ENCODE peak calls at places on chromosome 14, in nine cellular contexts. H, G, U, B, Y, Z, P, M and X are unnamed samples.
A peak's percentile ranks its signal among the peaks of the same experiment; 100 is the strongest.

GRCh38 chr14:101033006-101033405 is 129.5 kb upstream of the RTL1 start:
- DNase-seq in H (peak; percentile 57), G (no peak), U (no peak), B (no peak), Y (peak; percentile 7), Z (no peak), P (no peak), M (no peak), X (no peak)

GRCh38 chr14:52413729-52414453 is 99.8 kb downstream of the PTGER2 start:
- DNase-seq in H (no peak), G (no peak), U (no peak), B (peak; percentile 91), Y (no peak), Z (peak; percentile 55), P (no peak), M (no peak), X (no peak)

GRCh38 chr14:70013269-70013873 is 134.2 kb downstream of the SMOC1 start:
- DNase-seq in H (no peak), G (peak; percentile 63), U (no peak), B (peak; percentile 43), Y (no peak), Z (no peak), P (no peak), M (no peak), X (peak; percentile 75)

GRCh38 chr14:51248041-51248987 is 8.3 kb downstream of the TMX1 start:
- DNase-seq in H (no peak), G (no peak), U (no peak), B (no peak), Y (no peak), Z (no peak), P (no peak), M (no peak), X (no peak)

GRCh38 chr14:93103392-93104080 is 12.2 kb downstream of the ITPK1 start:
- DNase-seq in H (no peak), G (no peak), U (no peak), B (no peak), Y (peak; percentile 62), Z (peak; percentile 8), P (peak; percentile 37), M (no peak), X (peak; percentile 74)

GRCh38 chr14:91095178-91095577 is 18.7 kb upstream of the DGLUCY start:
- DNase-seq in H (no peak), G (no peak), U (no peak), B (no peak), Y (no peak), Z (no peak), P (no peak), M (no peak), X (no peak)

GRCh38 chr14:50714452-50715073 is 46.5 kb upstream of the SAV1 start:
- DNase-seq in H (no peak), G (no peak), U (peak; percentile 35), B (peak; percentile 61), Y (no peak), Z (peak; percentile 74), P (no peak), M (no peak), X (peak; percentile 26)

GRCh38 chr14:99730876-99731351 is 46.8 kb downstream of the CYP46A1 start:
- DNase-seq in H (no peak), G (no peak), U (no peak), B (no peak), Y (no peak), Z (no peak), P (no peak), M (peak; percentile 12), X (no peak)

GRCh38 chr14:78424311-78424710 is 254.1 kb downstream of the NRXN3 start:
- DNase-seq in H (no peak), G (no peak), U (no peak), B (no peak), Y (no peak), Z (no peak), P (no peak), M (no peak), X (no peak)

GRCh38 chr14:80621701-80622100 is 319.8 kb downstream of the CEP128 start:
- DNase-seq in H (no peak), G (no peak), U (peak; percentile 77), B (peak; percentile 87), Y (no peak), Z (peak; percentile 24), P (no peak), M (no peak), X (peak; percentile 84)

GRCh38 chr14:79197516-79197915 is 1013.8 kb downstream of the DIO2 start:
- DNase-seq in H (no peak), G (no peak), U (no peak), B (no peak), Y (no peak), Z (no peak), P (no peak), M (no peak), X (no peak)

GRCh38 chr14:59333668-59334067 is 131.5 kb downstream of the GPR135 start:
- DNase-seq in H (no peak), G (no peak), U (peak; percentile 27), B (peak; percentile 93), Y (no peak), Z (peak; percentile 96), P (no peak), M (no peak), X (peak; percentile 88)

GRCh38 chr14:90518941-90519256 is 122.1 kb downstream of the CALM1 start:
- DNase-seq in H (no peak), G (no peak), U (no peak), B (peak; percentile 28), Y (no peak), Z (no peak), P (no peak), M (no peak), X (peak; percentile 72)

GRCh38 chr14:27605298-27605697 is 1007.5 kb upstream of the NOVA1 start:
- DNase-seq in H (no peak), G (no peak), U (no peak), B (no peak), Y (no peak), Z (no peak), P (no peak), M (no peak), X (no peak)

DNA sequence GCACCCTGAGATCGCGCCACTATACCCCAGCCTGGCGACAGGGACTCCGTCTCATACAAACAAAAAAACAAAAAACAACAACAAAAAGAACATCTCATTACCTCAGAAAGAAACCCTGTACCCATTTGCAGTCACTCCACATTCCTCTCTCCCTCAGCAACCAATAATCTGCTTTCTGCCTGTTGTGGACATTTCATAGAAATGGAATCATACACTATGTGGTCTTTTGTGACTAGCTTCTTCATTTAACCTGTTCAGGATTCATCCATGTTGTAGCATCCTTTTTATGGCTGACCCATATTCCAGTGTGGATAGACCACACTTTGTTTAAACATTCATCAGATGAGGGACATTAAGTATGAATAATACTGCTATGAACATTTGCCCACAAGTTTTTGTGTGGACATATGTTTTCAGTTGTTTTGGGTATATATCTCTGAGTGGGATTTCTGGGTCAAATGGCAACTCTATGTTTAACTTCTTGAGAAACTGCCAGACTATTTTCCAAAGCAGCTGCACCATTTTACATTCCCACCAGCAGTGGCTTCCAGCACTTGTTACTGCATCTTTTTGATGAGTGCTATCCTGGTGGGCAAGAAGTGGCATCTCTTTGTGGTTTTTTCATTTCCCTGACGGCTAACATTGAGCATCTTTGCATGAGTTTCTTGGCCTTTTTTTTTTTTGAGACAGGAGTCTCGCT is 5.9 kb upstream of the RCOR1 start:
- DNase-seq in H (no peak), G (no peak), U (peak; percentile 31), B (peak; percentile 64), Y (no peak), Z (peak; percentile 48), P (no peak), M (no peak), X (no peak)
- TF ChIP-seq CTCF in H (no peak), G (no peak), U (peak; percentile 12), B (no peak), Y (no peak), Z (no peak), P (no peak), M (no peak), X (no peak)

GRCh38 chr14:94356379-94357056 is 31.9 kb downstream of the SERPINA1 start:
- DNase-seq in H (no peak), G (no peak), U (no peak), B (no peak), Y (no peak), Z (no peak), P (no peak), M (no peak), X (no peak)

GRCh38 chr14:94360945-94361565 is 27.3 kb downstream of the SERPINA1 start:
- DNase-seq in H (no peak), G (no peak), U (no peak), B (no peak), Y (no peak), Z (no peak), P (no peak), M (no peak), X (no peak)

GRCh38 chr14:94357166-94357565 is 31.2 kb downstream of the SERPINA1 start:
- DNase-seq in H (no peak), G (no peak), U (no peak), B (no peak), Y (no peak), Z (no peak), P (no peak), M (no peak), X (no peak)

GRCh38 chr14:94354638-94355185 is 31.6 kb upstream of the SERPINA6 start:
- DNase-seq in H (peak; percentile 38), G (no peak), U (no peak), B (no peak), Y (no peak), Z (no peak), P (no peak), M (no peak), X (no peak)

DNA sequence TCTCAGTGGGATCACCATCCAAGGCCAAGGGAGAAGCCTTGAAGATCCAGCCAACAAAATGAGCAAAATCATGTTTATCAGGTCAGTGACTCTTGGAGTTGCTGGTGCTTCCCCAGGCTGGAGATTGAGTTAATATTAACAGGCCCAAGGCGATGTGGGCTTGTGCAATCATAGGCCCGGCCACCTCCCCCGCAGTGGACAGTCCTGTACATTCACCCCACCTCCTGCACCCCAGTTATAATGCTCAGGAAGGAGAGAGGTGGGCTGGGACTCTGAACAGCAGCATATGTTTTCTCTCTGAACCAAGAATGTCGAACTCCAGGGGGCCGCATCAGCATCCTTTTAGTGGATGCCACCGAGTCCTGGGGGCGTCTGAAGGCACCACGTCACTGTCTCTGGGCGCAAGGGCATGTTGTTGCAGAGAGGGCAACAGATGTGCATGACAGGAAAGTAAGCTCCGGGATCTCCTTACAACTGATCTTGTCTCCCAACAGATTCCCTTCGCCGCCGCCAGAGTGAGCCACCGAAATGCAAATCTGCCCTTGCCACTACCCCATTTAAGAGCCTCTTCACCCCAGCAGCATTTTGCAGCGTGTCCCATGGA is 32.2 kb upstream of the SERPINA6 start:
- DNase-seq in H (peak; percentile 75), G (peak; percentile 20), U (no peak), B (peak; percentile 80), Y (peak; percentile 70), Z (peak; percentile 72), P (no peak), M (peak; percentile 63), X (no peak)
- TF ChIP-seq CTCF in H (peak; percentile 29), G (peak; percentile 55), U (peak; percentile 21), B (peak; percentile 65), Y (peak; percentile 80), Z (peak; percentile 75), P (no peak), M (peak; percentile 25), X (no peak)

GRCh38 chr14:21300892-21301291 is 21.0 kb downstream of the RPGRIP1 start:
- DNase-seq in H (no peak), G (peak; percentile 34), U (no peak), B (no peak), Y (no peak), Z (no peak), P (peak; percentile 46), M (no peak), X (no peak)
- TF ChIP-seq CTCF in H (no peak), G (no peak), U (no peak), B (no peak), Y (no peak), Z (no peak), P (no peak), M (no peak), X (no peak)

GRCh38 chr14:103623883-103624482 is 5.0 kb upstream of the KLC1 start:
- DNase-seq in H (no peak), G (no peak), U (no peak), B (no peak), Y (no peak), Z (no peak), P (peak; percentile 27), M (no peak), X (no peak)
- TF ChIP-seq CTCF in H (no peak), G (no peak), U (no peak), B (no peak), Y (no peak), Z (no peak), P (no peak), M (no peak), X (no peak)